ENCODE peak calls at places on chromosomes 3 and 15, in ten cellular contexts. T is fibroblast of the conjunctiva; Y is pulmonary artery endothelial cell; U is NCI-H1092; G is C1 segment of cervical spinal cord; I is hippocampal formation; A is NCI-H1417 treated with DMSO at 0.1 percent for 48 hours; R is activated naive CD8-positive, alpha-beta T cell treated with anti-CD3 and anti-CD28 coated beads, Interleukin-2, amount 50 U/mL, for 24 hours; O is KG1; E is CD8-positive, alpha-beta memory T cell. W is an unnamed sample.
A peak's percentile ranks its signal among the peaks of the same experiment; 100 is the strongest.

GRCh38 chr3:124935264-124935663 is 713 bp upstream of the MUC13 start:
- DNase-seq in T (no peak), Y (no peak), U (no peak), G (no peak), I (no peak), A (no peak), R (no peak), O (no peak), E (no peak), W (no peak)

GRCh38 chr15:40097968-40098476 is 10.7 kb downstream of the BMF start:
- DNase-seq in T (no peak), Y (no peak), U (no peak), G (no peak), I (no peak), A (no peak), R (no peak), O (no peak), E (no peak), W (no peak)

GRCh38 chr15:38562278-38562677 is 2.3 kb downstream of the RASGRP1 start:
- DNase-seq in T (no peak), Y (no peak), U (no peak), G (no peak), I (no peak), A (no peak), R (no peak), O (no peak), E (no peak), W (no peak)

GRCh38 chr15:78033864-78034263 is 43.6 kb downstream of the TBC1D2B start:
- DNase-seq in T (no peak), Y (peak; percentile 40), U (no peak), G (no peak), I (no peak), A (peak; percentile 72), R (no peak), O (no peak), E (peak; percentile 70), W (no peak)

GRCh38 chr3:123695731-123696640 is 111.1 kb upstream of the HACD2 start:
- DNase-seq in T (no peak), Y (no peak), U (no peak), G (no peak), I (no peak), A (no peak), R (no peak), O (peak; percentile 65), E (no peak), W (no peak)

GRCh38 chr15:69304176-69304533 is 5.4 kb downstream of the PAQR5 start:
- DNase-seq in T (peak; percentile 60), Y (no peak), U (no peak), G (no peak), I (no peak), A (no peak), R (no peak), O (no peak), E (no peak), W (no peak)

GRCh38 chr3:194482196-194482593 is 4.6 kb downstream of the ATP13A3 start:
- DNase-seq in T (no peak), Y (no peak), U (no peak), G (no peak), I (no peak), A (no peak), R (no peak), O (no peak), E (no peak), W (no peak)

GRCh38 chr15:70378126-70379031 is 280.7 kb upstream of the TLE3 start:
- DNase-seq in T (no peak), Y (no peak), U (no peak), G (peak; percentile 2), I (no peak), A (no peak), R (no peak), O (no peak), E (no peak), W (no peak)

GRCh38 chr3:48407542-48408099 is 22.3 kb downstream of the PLXNB1 start:
- DNase-seq in T (no peak), Y (no peak), U (no peak), G (no peak), I (no peak), A (no peak), R (no peak), O (no peak), E (no peak), W (peak; percentile 10)

GRCh38 chr15:67146875-67147381 is 81.5 kb downstream of the SMAD3 start:
- DNase-seq in T (no peak), Y (peak; percentile 87), U (no peak), G (no peak), I (no peak), A (no peak), R (no peak), O (no peak), E (no peak), W (no peak)

GRCh38 chr3:159669024-159669476 is 319.6 kb upstream of the IL12A start:
- DNase-seq in T (no peak), Y (no peak), U (no peak), G (no peak), I (no peak), A (no peak), R (no peak), O (no peak), E (no peak), W (peak; percentile 19)

GRCh38 chr3:15300318-15301078 is 31.9 kb downstream of the SH3BP5 start:
- DNase-seq in T (peak; percentile 39), Y (peak; percentile 84), U (no peak), G (no peak), I (no peak), A (no peak), R (no peak), O (no peak), E (no peak), W (no peak)

GRCh38 chr15:98787190-98787589 is 138.9 kb downstream of the IGF1R start:
- DNase-seq in T (no peak), Y (no peak), U (no peak), G (no peak), I (no peak), A (no peak), R (no peak), O (no peak), E (no peak), W (no peak)

GRCh38 chr3:35679409-35680080 is 40.2 kb downstream of the ARPP21 start:
- DNase-seq in T (no peak), Y (no peak), U (no peak), G (peak; percentile 92), I (no peak), A (no peak), R (no peak), O (no peak), E (no peak), W (no peak)

GRCh38 chr15:34039506-34040123 is 611 bp upstream of the AVEN start:
- DNase-seq in T (no peak), Y (no peak), U (no peak), G (peak; percentile 21), I (no peak), A (no peak), R (peak; percentile 51), O (peak; percentile 21), E (peak; percentile 9), W (no peak)

GRCh38 chr3:50316657-50317242 is 5.8 kb downstream of the HYAL2 start:
- DNase-seq in T (no peak), Y (no peak), U (no peak), G (no peak), I (no peak), A (no peak), R (peak; percentile 52), O (no peak), E (peak; percentile 64), W (peak; percentile 54)

GRCh38 chr15:32669870-32670623 is 28.5 kb downstream of the SCG5 start:
- DNase-seq in T (peak; percentile 74), Y (no peak), U (no peak), G (peak; percentile 7), I (peak; percentile 77), A (no peak), R (no peak), O (no peak), E (no peak), W (peak; percentile 26)

GRCh38 chr3:161117646-161118045 is 12.5 kb upstream of the B3GALNT1 start:
- DNase-seq in T (no peak), Y (no peak), U (no peak), G (no peak), I (no peak), A (no peak), R (no peak), O (no peak), E (no peak), W (no peak)

GRCh38 chr15:52103217-52104207 is 9.1 kb downstream of the BCL2L10 start:
- DNase-seq in T (peak; percentile 89), Y (peak; percentile 87), U (no peak), G (no peak), I (no peak), A (no peak), R (no peak), O (no peak), E (no peak), W (no peak)

GRCh38 chr3:71185733-71186455 is 397.6 kb downstream of the FOXP1 start:
- DNase-seq in T (no peak), Y (no peak), U (no peak), G (no peak), I (no peak), A (no peak), R (peak; percentile 28), O (no peak), E (peak; percentile 26), W (no peak)

GRCh38 chr3:94234177-94234788 is 171.4 kb downstream of the NSUN3 start:
- DNase-seq in T (peak; percentile 12), Y (no peak), U (no peak), G (no peak), I (no peak), A (no peak), R (no peak), O (no peak), E (no peak), W (peak; percentile 54)

GRCh38 chr3:76864375-76864774 is 175.5 kb upstream of the ROBO2 start:
- DNase-seq in T (no peak), Y (no peak), U (no peak), G (no peak), I (no peak), A (no peak), R (no peak), O (no peak), E (no peak), W (no peak)

GRCh38 chr15:45670061-45670460 is 35.2 kb downstream of the SQOR start:
- DNase-seq in T (peak; percentile 65), Y (no peak), U (no peak), G (no peak), I (no peak), A (no peak), R (no peak), O (no peak), E (no peak), W (no peak)

GRCh38 chr3:157160652-157161480 is 919 bp upstream of the CCNL1 start:
- DNase-seq in T (peak; percentile 89), Y (peak; percentile 70), U (peak; percentile 20), G (peak; percentile 22), I (no peak), A (peak; percentile 52), R (peak; percentile 67), O (peak; percentile 76), E (peak; percentile 69), W (peak; percentile 22)

GRCh38 chr15:79101866-79102581 is 11.4 kb upstream of the RASGRF1 start:
- DNase-seq in T (no peak), Y (no peak), U (no peak), G (no peak), I (no peak), A (no peak), R (no peak), O (no peak), E (no peak), W (no peak)

GRCh38 chr15:35209838-35210237 is 124.7 kb upstream of the NANOGP8 start:
- DNase-seq in T (no peak), Y (no peak), U (no peak), G (no peak), I (no peak), A (no peak), R (no peak), O (no peak), E (no peak), W (no peak)

GRCh38 chr3:9066775-9067174 is 103.5 kb upstream of the RAD18 start:
- DNase-seq in T (no peak), Y (no peak), U (no peak), G (no peak), I (no peak), A (no peak), R (no peak), O (no peak), E (no peak), W (no peak)

GRCh38 chr15:73240864-73241499 is 127.8 kb downstream of the HCN4 start:
- DNase-seq in T (peak; percentile 50), Y (peak; percentile 24), U (peak; percentile 38), G (peak; percentile 32), I (peak; percentile 31), A (no peak), R (peak; percentile 78), O (peak; percentile 28), E (peak; percentile 52), W (peak; percentile 76)